ENCODE peak calls at places on chromosomes 4 and X, in five cellular contexts. G is A549, B is SK-N-SH, E is K562, X is GM12878. R is an unnamed sample.

GRCh38 chr4:187357861-187358260 is 634.2 kb upstream of the FAT1 start:
- DNase-seq in G (no peak), X (no peak), E (no peak), B (no peak), R (no peak)

GRCh38 chr4:90995996-90996395 is 868.8 kb downstream of the CCSER1 start:
- DNase-seq in G (no peak), E (no peak), X (no peak), B (no peak), R (no peak)

GRCh38 chrX:30570505-30570904 is 7.1 kb downstream of the TASL start:
- DNase-seq in X (no peak), G (no peak), B (peak; percentile 15), E (peak; percentile 18), R (peak; percentile 26)

GRCh38 chr4:24103434-24104168 is 213.8 kb upstream of the PPARGC1A start:
- DNase-seq in X (no peak), E (no peak), B (no peak), G (no peak), R (peak; percentile 58)

GRCh38 chr4:142402156-142402555 is 443.9 kb downstream of the INPP4B start:
- DNase-seq in X (no peak), B (no peak), E (no peak), G (no peak), R (no peak)

GRCh38 chrX:1416965-1417760 is 25.2 kb upstream of the SLC25A6 start:
- DNase-seq in B (no peak), E (no peak), G (no peak), X (no peak), R (no peak)

GRCh38 chr4:56134272-56134671 is 185.5 kb downstream of the CEP135 start:
- DNase-seq in G (no peak), B (no peak), E (no peak), X (no peak), R (peak; percentile 43)

GRCh38 chr4:87034527-87034926 is 99.7 kb downstream of the AFF1 start:
- DNase-seq in E (no peak), G (no peak), X (no peak), B (no peak), R (no peak)

GRCh38 chrX:103919336-103919682 is 43.1 kb upstream of the TMSB15B start:
- DNase-seq in E (no peak), G (peak; percentile 72), X (no peak), B (no peak), R (peak; percentile 51)

GRCh38 chr4:173536808-173537429 is 6.9 kb upstream of the HAND2 start:
- DNase-seq in E (no peak), G (no peak), X (no peak), B (peak; percentile 72), R (no peak)
- TF ChIP-seq RCOR1 in E (no peak), G (no peak), X (no peak), B (no peak), R (no peak)

DNA sequence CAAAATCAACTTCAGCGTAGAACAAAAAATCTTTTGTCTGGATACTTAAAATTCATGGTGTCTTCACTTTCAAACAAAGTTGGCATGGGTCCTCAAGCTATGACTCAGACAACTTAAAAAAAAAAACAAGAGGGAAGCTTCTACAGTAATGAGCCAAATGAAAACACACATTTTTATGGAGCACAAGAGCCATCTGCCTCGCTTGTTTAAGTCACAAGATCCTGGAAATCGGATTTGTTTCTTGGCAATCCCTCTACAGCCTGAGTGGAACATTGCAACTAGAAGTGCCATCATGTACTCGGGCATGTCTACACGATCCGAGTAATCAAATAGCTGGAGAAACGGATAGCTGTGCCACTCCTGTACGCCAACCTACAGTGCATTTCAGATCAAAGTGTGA is 22.6 kb downstream of the LAMP2 start:
- DNase-seq in E (no peak), B (no peak), X (no peak), G (no peak), R (peak; percentile 59)
- TF ChIP-seq RCOR1 in E (no peak), B (no peak), X (no peak), G (no peak), R (no peak)

GRCh38 chrX:39985116-39985515 is 112.6 kb downstream of the BCOR start:
- DNase-seq in X (no peak), E (no peak), G (no peak), B (no peak), R (no peak)
- TF ChIP-seq RCOR1 in X (no peak), E (no peak), G (no peak), B (no peak), R (no peak)

DNA sequence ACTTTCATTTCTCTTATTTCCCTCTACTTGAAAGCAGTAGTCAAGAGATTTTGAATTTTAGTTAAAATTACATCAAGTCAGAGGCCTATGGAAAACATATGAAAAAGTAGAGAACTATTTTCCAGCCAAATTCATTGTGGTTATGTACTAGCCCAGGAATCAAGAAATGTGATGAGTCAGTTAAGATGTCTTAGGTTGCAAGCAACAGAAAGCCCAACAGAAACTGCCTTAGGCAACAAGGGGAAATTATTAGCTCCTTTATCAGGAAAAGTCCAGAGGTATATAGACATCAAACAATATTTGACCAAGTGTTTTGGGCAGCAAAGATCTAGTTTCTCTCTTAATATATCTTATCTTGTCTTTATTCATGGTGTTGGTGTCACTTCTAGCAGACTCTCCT is 37.8 kb upstream of the FRMD7 start:
- DNase-seq in X (no peak), B (no peak), E (no peak), G (no peak), R (no peak)
- TF ChIP-seq RCOR1 in X (no peak), B (no peak), E (no peak), G (no peak), R (no peak)

DNA sequence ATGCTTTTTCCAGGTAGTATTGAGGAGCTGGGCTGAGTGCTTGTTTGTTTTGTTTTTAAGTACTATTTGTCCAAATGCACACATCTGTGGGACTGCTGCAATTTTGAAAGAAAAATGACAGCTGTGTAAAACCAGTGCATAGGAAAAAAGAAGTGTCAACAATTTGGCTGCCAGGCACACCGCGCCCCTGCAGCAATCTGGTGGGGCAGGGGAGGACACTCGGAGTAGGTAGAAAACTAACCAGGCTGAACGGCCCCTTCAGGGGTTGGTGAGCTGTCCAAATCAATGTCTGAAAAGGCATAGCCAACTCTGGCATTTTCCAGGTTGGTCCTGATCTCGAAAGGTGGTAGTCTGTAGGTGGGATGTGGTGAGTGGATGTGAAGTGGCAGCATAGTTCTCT is 1.1 kb downstream of the LDOC1 start:
- DNase-seq in X (no peak), G (no peak), B (no peak), E (no peak), R (no peak)
- TF ChIP-seq RCOR1 in X (no peak), G (no peak), B (no peak), E (no peak), R (no peak)

DNA sequence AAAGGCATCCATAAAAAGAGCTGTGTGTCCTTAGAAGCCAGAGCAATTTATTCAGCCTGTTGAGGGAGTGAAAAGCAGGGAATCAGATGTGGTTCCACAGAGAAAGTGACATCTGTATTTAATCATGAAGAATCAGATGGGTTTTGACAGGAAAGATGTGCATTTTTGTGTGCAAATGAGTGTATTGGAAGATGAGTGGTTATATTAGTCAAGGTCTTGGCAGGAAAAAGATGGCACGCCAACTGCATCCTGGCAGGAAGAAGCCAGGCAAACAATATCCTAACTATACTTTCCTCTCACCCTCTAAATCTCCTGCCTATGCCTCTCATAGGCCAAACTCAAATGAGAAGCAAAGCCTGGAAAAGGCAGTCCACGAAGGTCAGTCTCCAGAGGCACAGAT is 59.1 kb downstream of the SCFD2 start:
- DNase-seq in X (no peak), E (no peak), B (peak; percentile 33), G (no peak), R (peak; percentile 45)
- TF ChIP-seq RCOR1 in X (no peak), E (no peak), B (peak; percentile 45), G (no peak), R (no peak)

DNA sequence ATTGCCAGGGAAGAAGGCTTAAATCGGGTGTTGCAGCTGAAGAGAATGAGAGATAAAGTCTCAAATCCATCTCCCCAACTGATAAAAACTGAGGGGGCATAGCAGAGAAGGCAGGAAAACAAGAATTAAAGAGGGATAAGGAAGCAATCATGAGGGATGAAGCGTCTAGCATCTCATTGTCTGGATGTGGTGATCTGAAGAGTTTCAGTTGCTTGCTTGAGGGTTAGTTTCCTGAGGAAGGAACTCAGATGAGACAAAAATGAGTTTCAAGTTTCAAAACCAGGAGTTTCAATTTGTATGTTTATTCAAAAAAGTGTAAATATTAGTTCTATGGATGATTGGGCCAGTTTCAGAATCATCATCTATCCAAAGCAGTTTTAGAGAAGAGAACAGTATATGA is 496.9 kb downstream of the RAB28 start:
- DNase-seq in G (no peak), X (no peak), E (no peak), B (no peak), R (no peak)
- TF ChIP-seq RCOR1 in G (no peak), X (no peak), E (no peak), B (no peak), R (no peak)

GRCh38 chrX:153580700-153581386 is 18.1 kb downstream of the CCNQ start:
- DNase-seq in E (peak; percentile 63), X (no peak), B (no peak), G (no peak), R (no peak)
- TF ChIP-seq RCOR1 in E (no peak), X (no peak), B (no peak), G (no peak), R (no peak)

R was measured in IMR-90.